ENCODE peak calls at places on chromosomes 6 and 20, in five cellular contexts. P is suprapubic skin, L is HCT116, A is sigmoid colon, X is SK-N-SH. K is an unnamed sample.

GRCh38 chr6:159953091-159953581 is 15.7 kb upstream of the IGF2R start:
- DNase-seq in X (no peak), A (peak), L (no peak), P (no peak), K (no peak)

GRCh38 chr6:3753228-3753795 is 1.8 kb upstream of the PXDC1 start:
- DNase-seq in X (no peak), A (no peak), L (no peak), P (no peak), K (no peak)

GRCh38 chr20:63028461-63028921 is 21.7 kb upstream of the BHLHE23 start:
- DNase-seq in L (no peak), P (peak), A (no peak), X (no peak), K (no peak)

GRCh38 chr6:44023586-44024454 is 103.4 kb downstream of the MRPL14 start:
- DNase-seq in X (peak), A (peak), P (peak), L (no peak), K (peak)

GRCh38 chr6:30002871-30003270 is 58.2 kb upstream of the POLR1H start:
- DNase-seq in A (no peak), L (no peak), X (no peak), P (no peak), K (no peak)

GRCh38 chr20:39010496-39010895 is 48.4 kb downstream of the DHX35 start:
- DNase-seq in L (no peak), P (no peak), A (no peak), X (no peak), K (no peak)

GRCh38 chr20:63589261-63590217 is 15.5 kb upstream of the HELZ2 start:
- DNase-seq in A (no peak), P (no peak), X (no peak), L (no peak), K (no peak)

GRCh38 chr20:14093652-14094051 is 98.3 kb downstream of the MACROD2 start:
- DNase-seq in X (no peak), A (no peak), L (no peak), P (no peak), K (no peak)

GRCh38 chr6:76771076-76771634 is 692.1 kb downstream of the HTR1B start:
- DNase-seq in A (no peak), P (no peak), X (no peak), L (no peak), K (no peak)

GRCh38 chr6:122832515-122833228 is 43.6 kb downstream of the SMPDL3A start:
- DNase-seq in P (no peak), X (no peak), A (no peak), L (no peak), K (no peak)

GRCh38 chr6:137661601-137662000 is 167.4 kb upstream of the OLIG3 start:
- DNase-seq in L (no peak), P (no peak), X (no peak), A (no peak), K (no peak)

GRCh38 chr6:56359201-56359899 is 112.0 kb upstream of the COL21A1 start:
- DNase-seq in X (peak), L (peak), P (peak), A (peak), K (no peak)

GRCh38 chr20:5480824-5481600 is 164.3 kb upstream of the PROKR2 start:
- DNase-seq in P (no peak), A (no peak), X (no peak), L (no peak), K (no peak)

GRCh38 chr20:33103561-33103960 is 24.1 kb downstream of the BPIFB4 start:
- DNase-seq in L (no peak), X (no peak), P (no peak), A (no peak), K (no peak)

GRCh38 chr6:43088654-43089056 is 12.5 kb downstream of the PTK7 start:
- DNase-seq in X (no peak), A (no peak), L (no peak), P (no peak), K (no peak)

GRCh38 chr6:10487668-10488327 is 33.4 kb upstream of the GCNT2 start:
- DNase-seq in L (no peak), P (no peak), X (peak), A (no peak), K (no peak)

GRCh38 chr6:42287756-42288155 is 70.1 kb upstream of the MRPS10 start:
- DNase-seq in P (no peak), X (no peak), L (no peak), A (no peak), K (no peak)

GRCh38 chr6:43772571-43773049 is 2.6 kb downstream of the VEGFA start:
- DNase-seq in X (peak), L (no peak), A (peak), P (no peak), K (no peak)

GRCh38 chr20:1267161-1267560 is 1.1 kb downstream of the SNPH start:
- DNase-seq in L (no peak), P (no peak), A (peak), X (no peak), K (no peak)

GRCh38 chr20:53330744-53331143 is 262.9 kb downstream of the ZNF217 start:
- DNase-seq in A (no peak), X (no peak), P (no peak), L (no peak), K (no peak)

GRCh38 chr6:32623693-32624092 is 13.5 kb upstream of the HLA-DQA1 start:
- DNase-seq in P (no peak), X (no peak), L (no peak), A (no peak), K (no peak)

GRCh38 chr6:107114872-107115694 is at the start of gene BEND3:
- DNase-seq in P (no peak), X (peak), L (no peak), A (peak), K (no peak)

GRCh38 chr6:105431226-105431625 is 28.3 kb upstream of the PREP start:
- DNase-seq in A (no peak), L (peak), X (peak), P (no peak), K (no peak)

GRCh38 chr6:146984251-146984924 is 219.8 kb upstream of the STXBP5 start:
- DNase-seq in X (no peak), L (no peak), A (no peak), P (no peak), K (no peak)

GRCh38 chr6:90284745-90285481 is 11.7 kb downstream of the BACH2 start:
- DNase-seq in L (peak), X (no peak), P (no peak), A (no peak), K (no peak)

GRCh38 chr6:156809446-156810178 is 32.4 kb downstream of the ARID1B start:
- DNase-seq in X (no peak), A (no peak), L (no peak), P (no peak), K (no peak)

GRCh38 chr6:105616521-105616920 is 213.6 kb upstream of the PREP start:
- DNase-seq in X (no peak), P (no peak), A (no peak), L (no peak), K (no peak)

GRCh38 chr6:38352636-38353035 is 287.1 kb downstream of the BTBD9 start:
- DNase-seq in L (no peak), X (no peak), A (no peak), P (no peak), K (no peak)

GRCh38 chr20:2006452-2007381 is 12.9 kb upstream of the PDYN start:
- DNase-seq in P (no peak), X (peak), A (no peak), L (peak), K (peak)

GRCh38 chr6:5205877-5206840 is 54.6 kb downstream of the LYRM4 start:
- DNase-seq in A (peak), P (no peak), L (no peak), X (peak), K (no peak)

GRCh38 chr20:45288376-45288775 is 18.3 kb upstream of the RBPJL start:
- DNase-seq in P (no peak), X (no peak), L (no peak), A (no peak), K (peak)

GRCh38 chr6:50442531-50443040 is 270.7 kb upstream of the TFAP2D start:
- DNase-seq in A (no peak), L (no peak), P (no peak), X (no peak), K (no peak)

GRCh38 chr6:4134841-4135664 is at the start of gene ECI2:
- DNase-seq in A (no peak), L (no peak), X (peak), P (no peak), K (peak)

GRCh38 chr20:62938105-62938888 is at the start of gene GID8:
- DNase-seq in L (no peak), P (peak), X (no peak), A (peak), K (no peak)

GRCh38 chr6:133315811-133316210 is 74.7 kb downstream of the EYA4 start:
- DNase-seq in L (no peak), X (no peak), A (no peak), P (no peak), K (no peak)

GRCh38 chr6:108654465-108655106 is 93.9 kb downstream of the FOXO3 start:
- DNase-seq in A (no peak), X (no peak), P (no peak), L (no peak), K (no peak)

GRCh38 chr6:135411339-135411738 is 86.2 kb downstream of the AHI1 start:
- DNase-seq in A (no peak), L (no peak), X (no peak), P (no peak), K (no peak)

GRCh38 chr20:25308671-25309394 is 60.9 kb downstream of the PYGB start:
- DNase-seq in A (peak), X (no peak), L (peak), P (peak), K (no peak)
- H3K27ac ChIP-seq in A (peak), X (peak), L (peak), P (peak), K (no peak)

DNA sequence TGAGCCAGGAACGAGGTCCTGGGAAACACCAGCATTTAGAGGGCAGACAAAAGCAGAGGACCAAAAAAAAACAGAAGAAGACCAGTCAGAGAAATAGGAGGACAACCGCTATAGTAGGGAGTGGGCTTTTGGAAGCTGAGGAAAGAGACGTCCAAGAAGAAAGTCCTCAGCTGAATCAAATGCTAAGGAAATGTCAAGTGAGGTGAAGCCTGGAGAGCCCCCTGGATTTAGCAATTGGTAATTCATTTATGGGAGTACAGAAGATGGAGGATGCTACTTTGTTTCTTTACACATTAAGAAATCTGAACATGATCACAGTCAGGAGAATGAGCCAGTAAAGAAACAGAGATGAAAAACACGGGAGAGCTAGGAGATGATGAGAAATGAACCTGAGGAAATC is 41.1 kb downstream of the LRP11 start:
- DNase-seq in X (no peak), P (no peak), A (no peak), L (no peak), K (no peak)
- TF ChIP-seq CTCF in X (no peak), P (no peak), A (no peak), L (peak), K (no peak)

GRCh38 chr6:36666726-36667591 is 11.6 kb upstream of the CDKN1A start:
- DNase-seq in A (peak), X (peak), L (peak), P (peak), K (peak)
- H3K4me3 ChIP-seq in A (no peak), X (no peak), L (peak), P (no peak), K (no peak)

DNA sequence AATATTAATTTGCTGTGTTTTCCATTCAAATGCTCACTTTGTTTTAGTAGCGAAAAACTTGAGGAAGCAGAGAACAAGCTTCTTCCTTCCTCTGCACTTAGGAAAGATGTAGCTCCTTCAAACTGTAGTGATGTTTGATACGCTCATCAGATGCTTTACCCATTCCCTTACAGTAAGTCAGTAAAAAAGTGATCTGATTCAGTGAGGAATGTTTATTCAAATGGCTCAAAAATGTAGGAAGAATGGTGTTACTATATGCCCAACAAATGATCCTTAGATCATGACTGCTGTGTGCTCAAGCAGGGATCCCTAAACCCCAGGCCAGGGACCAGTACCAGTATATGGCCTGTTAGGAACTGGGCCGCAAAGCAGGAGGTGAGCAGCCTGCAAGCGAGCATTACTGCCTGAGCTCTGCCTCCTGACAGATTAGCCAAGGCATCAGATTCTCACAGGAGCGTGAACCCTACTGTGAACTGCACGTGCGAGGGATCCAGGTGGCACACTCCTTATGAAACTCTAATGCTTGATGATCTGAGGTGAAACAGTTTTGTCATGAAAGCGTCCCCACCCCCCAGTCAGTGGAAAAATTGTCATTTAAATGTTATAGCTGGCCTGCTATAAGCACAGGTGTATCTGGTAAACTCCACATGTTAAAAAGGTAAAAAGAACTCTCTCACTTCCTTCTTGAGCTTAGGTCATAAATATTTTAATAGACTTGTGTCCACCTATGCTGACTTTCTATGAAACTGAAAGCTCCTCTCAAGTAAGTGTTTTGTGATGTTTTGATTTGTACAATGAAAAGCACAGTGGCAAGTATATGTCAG is 187.2 kb downstream of the FOXC1 start:
- DNase-seq in X (no peak), P (no peak), L (no peak), A (no peak), K (no peak)
- H3K27ac ChIP-seq in X (no peak), P (no peak), L (no peak), A (no peak), K (no peak)

DNA sequence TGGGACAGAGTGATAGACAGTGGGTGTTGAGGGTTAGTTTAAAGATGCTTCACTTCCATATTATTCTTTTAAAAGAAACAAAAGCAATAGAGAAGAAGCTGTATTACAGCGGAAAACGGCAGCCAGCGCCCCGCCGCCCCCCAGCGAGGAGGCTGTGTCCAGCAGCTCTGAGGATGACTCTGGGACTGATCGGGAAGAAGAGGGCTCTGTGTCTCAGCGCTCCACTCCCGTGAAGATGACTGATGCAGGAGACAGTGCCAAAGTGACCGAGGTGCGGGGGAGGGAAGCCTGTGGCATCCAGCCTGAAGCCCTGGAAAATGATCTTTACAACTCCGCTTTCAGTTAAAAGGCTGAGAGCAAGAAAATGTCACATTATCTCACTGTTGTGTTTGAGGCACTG is 100.2 kb downstream of the FIG4 start:
- DNase-seq in A (no peak), L (no peak), P (no peak), X (no peak), K (no peak)
- TF ChIP-seq CTCF in A (no peak), L (no peak), P (no peak), X (no peak), K (no peak)

DNA sequence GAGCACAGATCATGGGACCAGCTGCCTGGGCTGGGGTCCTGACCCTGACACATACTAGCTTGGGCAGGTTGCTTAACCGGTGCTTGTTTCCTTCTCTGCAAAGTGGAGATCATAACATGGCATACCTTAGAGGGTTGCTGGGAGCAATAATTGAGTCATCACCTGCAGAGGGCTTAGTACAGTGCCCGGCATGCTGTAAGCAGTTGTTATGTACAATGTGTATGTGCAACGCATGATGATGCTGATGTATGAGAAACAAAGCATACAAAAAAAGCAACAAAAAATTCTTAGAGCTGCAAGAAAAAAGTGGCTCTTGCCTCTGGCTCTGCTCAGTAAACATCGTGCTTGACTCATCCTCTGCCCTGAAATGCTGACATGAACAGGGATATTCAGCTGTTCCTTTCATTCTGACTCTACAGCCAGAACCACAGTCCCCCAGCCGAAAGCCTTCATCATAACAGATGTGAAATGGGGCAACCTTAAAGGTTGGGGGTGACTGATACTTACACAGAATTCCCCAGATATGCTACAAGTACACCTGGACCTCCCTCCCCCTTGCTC is 91.7 kb downstream of the CLIC5 start:
- DNase-seq in A (no peak), X (no peak), P (no peak), L (no peak), K (no peak)
- H3K4me3 ChIP-seq in A (no peak), X (no peak), P (no peak), L (no peak), K (no peak)

DNA sequence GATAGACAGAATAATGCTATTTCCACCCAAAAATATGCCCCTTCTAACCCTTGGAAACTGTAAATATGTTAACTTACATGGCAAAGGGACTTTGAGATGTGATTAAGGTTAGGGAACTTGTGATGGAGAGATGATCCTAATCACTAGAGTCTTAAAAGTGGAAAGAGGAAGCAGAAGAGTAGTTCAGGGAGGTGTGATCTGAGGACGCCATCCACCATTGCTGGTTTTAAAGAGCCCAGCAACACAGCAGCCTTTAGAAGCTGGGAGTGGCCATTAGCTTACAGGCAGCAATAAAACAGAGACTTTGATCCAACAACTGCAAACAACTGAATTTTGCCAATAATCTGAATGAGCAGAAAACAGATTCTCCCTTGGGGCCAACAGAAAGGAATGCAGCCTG is 30.6 kb downstream of the ZNF311 start:
- DNase-seq in L (no peak), P (no peak), A (no peak), X (no peak), K (no peak)
- H3K27ac ChIP-seq in L (no peak), P (no peak), A (no peak), X (no peak), K (no peak)

DNA sequence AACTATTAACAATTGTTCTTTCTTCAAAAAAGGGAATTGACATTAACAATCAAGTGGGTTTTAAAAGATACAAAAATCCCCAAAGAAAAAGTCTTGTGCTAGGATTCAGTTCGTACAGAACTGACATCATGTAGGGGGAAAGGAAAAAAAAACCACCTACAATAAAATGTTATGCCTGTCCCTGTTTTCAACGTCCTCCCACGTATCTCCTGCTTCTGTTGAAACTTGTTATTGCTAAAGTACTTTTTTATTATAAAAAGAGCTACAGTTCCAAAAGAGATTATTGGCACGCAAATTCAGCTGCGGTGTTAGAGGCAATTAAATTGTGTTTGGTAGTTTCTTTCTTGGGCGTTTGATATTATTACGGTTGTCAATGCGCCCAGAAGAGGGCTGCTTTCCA is 102.7 kb upstream of the PHACTR1 start:
- DNase-seq in P (no peak), X (no peak), L (no peak), A (no peak), K (no peak)
- TF ChIP-seq CTCF in P (no peak), X (no peak), L (no peak), A (no peak), K (no peak)